ENCODE peak calls at places on chromosome 17, in six cellular contexts. O is lower lobe of right lung, C is fibroblast of lung, K is MM.1S, S is PC-9, F is PC-3. U is an unnamed sample.
A peak's percentile ranks its signal among the peaks of the same experiment; 100 is the strongest.

GRCh38 chr17:31134526-31134925 is 39.7 kb downstream of the NF1 start:
- DNase-seq in O (no peak), C (peak; percentile 30), K (no peak), S (no peak), F (no peak), U (no peak)

GRCh38 chr17:2173005-2173404 is 118.1 kb downstream of the HIC1 start:
- DNase-seq in O (no peak), C (peak; percentile 81), K (no peak), S (no peak), F (no peak), U (no peak)

GRCh38 chr17:63772801-63773271 is 561 bp downstream of the CCDC47 start:
- DNase-seq in O (no peak), C (peak; percentile 45), K (peak; percentile 26), S (no peak), F (peak; percentile 30), U (no peak)

GRCh38 chr17:20979792-20980083 is 63.1 kb downstream of the USP22 start:
- DNase-seq in O (no peak), C (no peak), K (no peak), S (no peak), F (no peak), U (no peak)

GRCh38 chr17:37642706-37643105 is 540 bp downstream of the DDX52 start:
- DNase-seq in O (no peak), C (peak; percentile 40), K (peak; percentile 25), S (peak; percentile 60), F (peak; percentile 19), U (no peak)

GRCh38 chr17:13415877-13416416 is 185.8 kb downstream of the HS3ST3A1 start:
- DNase-seq in O (peak; percentile 64), C (peak; percentile 90), K (no peak), S (no peak), F (peak; percentile 67), U (peak; percentile 67)

GRCh38 chr17:27407916-27408846 is 48.1 kb upstream of the KSR1 start:
- DNase-seq in O (no peak), C (peak; percentile 57), K (no peak), S (peak; percentile 43), F (peak; percentile 38), U (no peak)

GRCh38 chr17:57758654-57759053 is 13.6 kb upstream of the CCDC182 start:
- DNase-seq in O (no peak), C (no peak), K (no peak), S (no peak), F (no peak), U (no peak)

GRCh38 chr17:11144358-11145233 is 96.4 kb upstream of the SHISA6 start:
- DNase-seq in O (no peak), C (no peak), K (peak; percentile 35), S (peak; percentile 38), F (peak; percentile 57), U (no peak)

GRCh38 chr17:20010099-20010863 is 1.1 kb downstream of the SPECC1 start:
- DNase-seq in O (no peak), C (peak; percentile 55), K (peak; percentile 44), S (peak; percentile 77), F (peak; percentile 90), U (no peak)

GRCh38 chr17:57463103-57463885 is 207.0 kb downstream of the MSI2 start:
- DNase-seq in O (no peak), C (peak; percentile 95), K (no peak), S (peak; percentile 40), F (peak; percentile 73), U (no peak)

GRCh38 chr17:45262516-45263476 is 902 bp upstream of the SPATA32 start:
- DNase-seq in O (no peak), C (peak; percentile 51), K (no peak), S (peak; percentile 44), F (peak; percentile 75), U (no peak)

GRCh38 chr17:33696102-33696501 is 403.0 kb upstream of the ASIC2 start:
- DNase-seq in O (no peak), C (no peak), K (no peak), S (no peak), F (no peak), U (no peak)

GRCh38 chr17:49637050-49637449 is 40.8 kb downstream of the SPOP start:
- DNase-seq in O (no peak), C (peak; percentile 68), K (no peak), S (no peak), F (peak; percentile 22), U (no peak)

GRCh38 chr17:52604105-52604504 is 445.6 kb upstream of the CA10 start:
- DNase-seq in O (no peak), C (no peak), K (no peak), S (no peak), F (no peak), U (no peak)

GRCh38 chr17:49727353-49727752 is 19.6 kb upstream of the SLC35B1 start:
- DNase-seq in O (no peak), C (no peak), K (no peak), S (no peak), F (no peak), U (no peak)

GRCh38 chr17:82815354-82815753 is 24.5 kb downstream of the ZNF750 start:
- DNase-seq in O (peak; percentile 15), C (no peak), K (no peak), S (no peak), F (no peak), U (no peak)

GRCh38 chr17:82816358-82816757 is 23.5 kb downstream of the ZNF750 start:
- DNase-seq in O (peak; percentile 28), C (no peak), K (no peak), S (no peak), F (no peak), U (no peak)

GRCh38 chr17:82815790-82816305 is 24.0 kb downstream of the ZNF750 start:
- DNase-seq in O (peak; percentile 35), C (no peak), K (no peak), S (no peak), F (no peak), U (no peak)

GRCh38 chr17:82813299-82814051 is 26.3 kb downstream of the ZNF750 start:
- DNase-seq in O (no peak), C (no peak), K (no peak), S (no peak), F (no peak), U (no peak)

GRCh38 chr17:82814834-82815233 is 25.0 kb downstream of the ZNF750 start:
- DNase-seq in O (peak; percentile 35), C (no peak), K (no peak), S (no peak), F (no peak), U (no peak)
- H3K4me1 ChIP-seq in O (peaks cover 7% of the 10 kb centered on the region), C (no peaks in the 10 kb centered on the region), K (no peaks in the 10 kb centered on the region), S (no peaks in the 10 kb centered on the region), F (no peaks in the 10 kb centered on the region), U (no peaks in the 10 kb centered on the region)

DNA sequence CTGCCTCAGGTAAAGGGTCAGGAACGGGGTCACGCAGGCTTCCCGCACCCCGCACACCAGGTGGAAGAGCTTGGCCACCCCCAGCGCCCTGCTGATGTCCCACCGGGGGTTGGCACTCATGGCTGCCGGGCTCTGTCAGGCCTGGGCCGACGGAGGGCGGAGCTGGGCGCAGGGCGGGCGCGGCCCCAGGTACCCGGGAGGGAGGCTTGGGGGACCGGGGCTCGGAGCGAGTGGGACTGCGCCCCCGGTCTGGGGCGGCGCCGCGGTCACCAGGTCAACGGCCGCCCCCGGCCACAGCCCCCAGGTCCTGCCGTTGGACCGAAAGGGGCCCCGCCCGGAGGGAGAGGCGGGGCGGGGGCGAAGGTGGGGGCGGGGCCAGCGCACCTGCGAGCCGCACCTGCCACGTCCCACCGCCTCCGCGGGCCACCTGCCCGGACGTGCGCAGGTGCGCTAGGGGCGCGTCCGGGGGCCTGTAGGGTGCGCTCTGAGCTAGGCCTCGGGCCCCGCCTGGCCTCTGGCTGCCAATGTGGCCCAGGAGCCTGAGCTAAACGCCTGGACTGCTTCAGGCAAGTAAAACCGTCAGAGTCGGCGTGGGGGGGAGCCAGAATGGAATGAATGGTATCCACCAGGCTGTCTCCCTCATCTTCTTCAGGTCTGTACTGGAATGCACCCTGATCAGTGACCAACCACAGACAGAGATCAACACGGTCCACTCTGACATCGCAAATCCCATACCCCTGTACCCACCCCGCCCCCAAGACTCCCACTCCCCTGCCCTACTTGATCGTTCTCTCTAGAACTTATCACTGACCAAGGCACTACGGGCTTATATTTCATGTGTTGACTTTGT is at the start of gene MFSD6L:
- DNase-seq in O (peak; percentile 69), C (peak; percentile 16), K (no peak), S (no peak), F (no peak), U (peak; percentile 73)
- TF ChIP-seq CTCF in O (no peak), C (no peak), K (no peak), S (no peak), F (no peak), U (peak; percentile 33)

GRCh38 chr17:5092139-5093010 is 14.1 kb downstream of the ZFP3 start:
- DNase-seq in O (no peak), C (no peak), K (no peak), S (no peak), F (no peak), U (no peak)

GRCh38 chr17:5100832-5101231 is 10.8 kb downstream of the ZNF232 start:
- DNase-seq in O (no peak), C (no peak), K (no peak), S (no peak), F (no peak), U (no peak)

GRCh38 chr17:5099271-5099670 is 12.4 kb downstream of the ZNF232 start:
- DNase-seq in O (no peak), C (no peak), K (no peak), S (no peak), F (no peak), U (no peak)

DNA sequence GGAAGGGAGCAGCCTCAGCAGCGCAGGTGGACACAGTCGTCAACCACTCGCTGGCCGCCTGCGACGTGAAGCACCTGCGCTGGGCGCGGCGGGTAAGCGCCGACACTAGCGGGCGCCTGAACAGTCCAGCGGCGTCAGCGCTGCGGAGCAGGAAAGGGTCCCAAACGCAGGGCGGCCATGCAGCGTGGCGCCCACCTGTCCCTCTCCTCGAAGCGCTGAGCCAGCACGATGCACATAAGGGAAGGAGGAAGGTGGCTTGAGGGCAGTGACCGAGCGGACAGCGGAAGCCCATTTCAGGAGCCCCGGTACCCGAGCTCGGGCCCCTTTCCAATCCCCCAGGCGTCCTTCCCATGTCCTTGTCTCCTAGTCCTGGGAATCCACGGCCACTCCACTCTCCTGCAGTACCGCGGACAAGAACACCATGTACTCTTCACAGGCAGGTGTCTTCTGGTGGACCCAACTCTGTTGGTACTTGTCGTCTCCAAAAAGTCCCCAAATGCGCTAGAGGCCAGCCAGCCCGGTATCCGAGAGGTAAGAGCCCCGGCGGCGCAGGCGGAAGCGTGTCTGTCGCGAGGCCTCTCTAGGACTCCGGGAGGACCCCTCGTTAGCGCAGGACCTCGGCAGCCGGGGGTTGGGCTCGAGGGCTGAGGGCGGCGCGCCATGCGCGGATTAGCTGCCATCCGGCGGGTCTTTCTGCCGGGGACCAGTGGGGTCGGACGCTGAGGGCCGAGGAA is 14.4 kb downstream of the ZNF232 start:
- DNase-seq in O (peak; percentile 74), C (no peak), K (no peak), S (no peak), F (no peak), U (no peak)
- H3K4me3 ChIP-seq in O (peak overlapping the region; percentile 57), C (no peak overlapping the region), K (no peak overlapping the region), S (no peak overlapping the region), F (no peak overlapping the region), U (peak overlapping the region; percentile 52)

DNA sequence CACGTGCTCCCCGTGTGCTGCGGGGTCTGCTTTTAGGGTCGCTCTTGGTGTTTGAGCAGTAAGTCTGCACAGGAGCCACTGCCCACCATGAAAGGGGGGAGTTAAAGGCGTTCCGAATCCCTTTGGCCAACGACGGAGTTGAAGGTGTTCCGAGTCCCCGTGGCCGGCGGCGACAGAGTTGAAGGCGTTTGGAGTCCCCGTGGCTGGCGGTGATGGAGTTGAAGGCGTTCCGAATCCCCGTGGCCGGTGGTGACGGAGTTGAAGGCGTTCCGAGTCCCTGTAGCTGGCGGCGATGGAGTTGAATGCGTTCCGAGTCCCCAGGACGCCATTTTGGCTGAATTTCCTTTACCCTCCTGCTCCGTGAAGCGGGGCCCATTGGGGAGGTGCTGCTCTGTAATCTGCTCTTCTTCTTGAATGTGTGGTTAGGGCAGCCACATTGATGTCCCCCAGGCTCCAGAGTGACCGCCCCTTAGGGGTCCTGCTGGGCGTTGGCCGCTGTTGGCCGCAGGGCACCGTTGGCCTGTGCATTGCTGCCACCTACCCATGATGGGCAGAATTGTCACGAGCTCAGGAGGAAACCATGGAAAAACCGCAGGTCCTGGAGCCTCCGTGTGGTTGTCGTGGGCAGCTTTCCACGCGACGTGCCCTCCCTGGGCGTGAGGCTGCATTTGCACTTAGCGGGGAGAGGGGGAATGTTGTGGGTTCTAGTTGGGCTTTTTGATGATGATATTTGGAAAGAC is 73.7 kb upstream of the ZNF750 start:
- DNase-seq in O (no peak), C (no peak), K (no peak), S (no peak), F (peak; percentile 40), U (no peak)
- H3K4me1 ChIP-seq in O (peaks cover 6% of the 10 kb centered on the region), C (no peaks in the 10 kb centered on the region), K (no peaks in the 10 kb centered on the region), S (no peaks in the 10 kb centered on the region), F (no peaks in the 10 kb centered on the region), U (peaks cover 9% of the 10 kb centered on the region)

U was measured in Peyer's patch.